ENCODE peak calls at places on chromosomes 3 and 15, in six cellular contexts. One of them, this sample, is unnamed.

GRCh38 chr15:30023798-30024295 is 58.9 kb upstream of the GOLGA8J start:
- DNase-seq in pancreas: no peak
- DNase-seq in hepatocyte: peak
- DNase-seq in CD4-positive, alpha-beta T cell: no peak
- DNase-seq in psoas muscle: no peak
- DNase-seq in aorta: no peak
- DNase-seq in this sample: no peak

GRCh38 chr3:161221881-161222600 is 930 bp downstream of the NMD3 start:
- DNase-seq in aorta: peak
- DNase-seq in CD4-positive, alpha-beta T cell: no peak
- DNase-seq in psoas muscle: no peak
- DNase-seq in pancreas: no peak
- DNase-seq in hepatocyte: peak
- DNase-seq in this sample: no peak

GRCh38 chr3:105982207-105982606 is 113.4 kb upstream of the CBLB start:
- DNase-seq in pancreas: no peak
- DNase-seq in CD4-positive, alpha-beta T cell: no peak
- DNase-seq in hepatocyte: no peak
- DNase-seq in psoas muscle: no peak
- DNase-seq in aorta: no peak
- DNase-seq in this sample: no peak

GRCh38 chr3:99114565-99115291 is 213.2 kb upstream of the DCBLD2 start:
- DNase-seq in hepatocyte: peak
- DNase-seq in psoas muscle: no peak
- DNase-seq in CD4-positive, alpha-beta T cell: no peak
- DNase-seq in pancreas: no peak
- DNase-seq in aorta: no peak
- DNase-seq in this sample: no peak

GRCh38 chr3:44280631-44281030 is 38.9 kb downstream of the TOPAZ1 start:
- DNase-seq in psoas muscle: no peak
- DNase-seq in pancreas: no peak
- DNase-seq in hepatocyte: no peak
- DNase-seq in CD4-positive, alpha-beta T cell: no peak
- DNase-seq in aorta: no peak
- DNase-seq in this sample: no peak

GRCh38 chr3:8622873-8623725 is 21.5 kb downstream of the SSUH2 start:
- DNase-seq in psoas muscle: peak
- DNase-seq in CD4-positive, alpha-beta T cell: peak
- DNase-seq in hepatocyte: peak
- DNase-seq in pancreas: peak
- DNase-seq in aorta: peak
- DNase-seq in this sample: peak

GRCh38 chr15:65055201-65055870 is 10.1 kb downstream of the SLC51B start:
- DNase-seq in hepatocyte: no peak
- DNase-seq in CD4-positive, alpha-beta T cell: no peak
- DNase-seq in psoas muscle: no peak
- DNase-seq in aorta: peak
- DNase-seq in pancreas: no peak
- DNase-seq in this sample: no peak

GRCh38 chr3:125916376-125916978 is 52.5 kb upstream of the ROPN1B start:
- DNase-seq in CD4-positive, alpha-beta T cell: peak
- DNase-seq in hepatocyte: peak
- DNase-seq in aorta: no peak
- DNase-seq in pancreas: no peak
- DNase-seq in psoas muscle: no peak
- DNase-seq in this sample: peak

GRCh38 chr3:16961621-16962205 is 77.0 kb downstream of the PLCL2 start:
- DNase-seq in aorta: no peak
- DNase-seq in psoas muscle: peak
- DNase-seq in hepatocyte: no peak
- DNase-seq in pancreas: no peak
- DNase-seq in CD4-positive, alpha-beta T cell: no peak
- DNase-seq in this sample: no peak

GRCh38 chr15:88744548-88745020 is 58.7 kb upstream of the ACAN start:
- DNase-seq in CD4-positive, alpha-beta T cell: no peak
- DNase-seq in hepatocyte: no peak
- DNase-seq in aorta: no peak
- DNase-seq in psoas muscle: no peak
- DNase-seq in pancreas: no peak
- DNase-seq in this sample: no peak

GRCh38 chr3:188584162-188584529 is 430.2 kb downstream of the LPP start:
- DNase-seq in hepatocyte: peak
- DNase-seq in CD4-positive, alpha-beta T cell: no peak
- DNase-seq in aorta: no peak
- DNase-seq in psoas muscle: no peak
- DNase-seq in pancreas: no peak
- DNase-seq in this sample: no peak

GRCh38 chr15:26873846-26874245 is 7.0 kb downstream of the GABRA5 start:
- DNase-seq in psoas muscle: no peak
- DNase-seq in aorta: peak
- DNase-seq in CD4-positive, alpha-beta T cell: no peak
- DNase-seq in pancreas: no peak
- DNase-seq in hepatocyte: no peak
- DNase-seq in this sample: no peak

GRCh38 chr3:119120480-119120879 is 25.5 kb upstream of the TEX55 start:
- DNase-seq in CD4-positive, alpha-beta T cell: no peak
- DNase-seq in aorta: no peak
- DNase-seq in psoas muscle: no peak
- DNase-seq in pancreas: no peak
- DNase-seq in hepatocyte: no peak
- DNase-seq in this sample: no peak

GRCh38 chr15:77790481-77790880 is 157.8 kb upstream of the LINGO1 start:
- DNase-seq in pancreas: no peak
- DNase-seq in psoas muscle: no peak
- DNase-seq in CD4-positive, alpha-beta T cell: no peak
- DNase-seq in hepatocyte: no peak
- DNase-seq in aorta: no peak
- DNase-seq in this sample: no peak

GRCh38 chr3:143596957-143597642 is 251.2 kb downstream of the SLC9A9 start:
- DNase-seq in aorta: no peak
- DNase-seq in CD4-positive, alpha-beta T cell: no peak
- DNase-seq in hepatocyte: no peak
- DNase-seq in psoas muscle: no peak
- DNase-seq in pancreas: no peak
- DNase-seq in this sample: no peak

GRCh38 chr3:187667526-187667925 is 2.7 kb downstream of the SST start:
- DNase-seq in psoas muscle: no peak
- DNase-seq in aorta: no peak
- DNase-seq in CD4-positive, alpha-beta T cell: no peak
- DNase-seq in hepatocyte: no peak
- DNase-seq in pancreas: no peak
- DNase-seq in this sample: no peak

GRCh38 chr3:53155763-53156162 is 5.2 kb upstream of the PRKCD start:
- DNase-seq in pancreas: peak
- DNase-seq in hepatocyte: no peak
- DNase-seq in psoas muscle: no peak
- DNase-seq in aorta: no peak
- DNase-seq in CD4-positive, alpha-beta T cell: no peak
- DNase-seq in this sample: no peak

GRCh38 chr3:57017481-57017880 is 43.0 kb upstream of the SPATA12 start:
- DNase-seq in psoas muscle: no peak
- DNase-seq in pancreas: no peak
- DNase-seq in hepatocyte: no peak
- DNase-seq in aorta: peak
- DNase-seq in CD4-positive, alpha-beta T cell: no peak
- DNase-seq in this sample: peak

GRCh38 chr15:65087411-65087810 is 10.9 kb downstream of the KBTBD13 start:
- DNase-seq in aorta: no peak
- DNase-seq in hepatocyte: no peak
- DNase-seq in CD4-positive, alpha-beta T cell: no peak
- DNase-seq in psoas muscle: no peak
- DNase-seq in pancreas: no peak
- DNase-seq in this sample: no peak

GRCh38 chr15:37100109-37100873 is at the start of gene MEIS2:
- DNase-seq in hepatocyte: peak
- DNase-seq in psoas muscle: peak
- DNase-seq in aorta: peak
- DNase-seq in CD4-positive, alpha-beta T cell: no peak
- DNase-seq in pancreas: peak
- DNase-seq in this sample: peak

GRCh38 chr3:160830792-160831191 is 74.8 kb downstream of the PPM1L start:
- DNase-seq in hepatocyte: no peak
- DNase-seq in CD4-positive, alpha-beta T cell: no peak
- DNase-seq in psoas muscle: no peak
- DNase-seq in aorta: no peak
- DNase-seq in pancreas: no peak
- DNase-seq in this sample: no peak

GRCh38 chr3:157393076-157393475 is 43.6 kb upstream of the PTX3 start:
- DNase-seq in hepatocyte: no peak
- DNase-seq in pancreas: no peak
- DNase-seq in psoas muscle: no peak
- DNase-seq in CD4-positive, alpha-beta T cell: no peak
- DNase-seq in aorta: no peak
- DNase-seq in this sample: no peak

GRCh38 chr15:40633178-40633577 is 39.1 kb downstream of the KNL1 start:
- DNase-seq in pancreas: no peak
- DNase-seq in psoas muscle: no peak
- DNase-seq in hepatocyte: no peak
- DNase-seq in aorta: no peak
- DNase-seq in CD4-positive, alpha-beta T cell: no peak
- DNase-seq in this sample: no peak

GRCh38 chr3:170809021-170809974 is 60.7 kb downstream of the RPL22L1 start:
- DNase-seq in aorta: no peak
- DNase-seq in psoas muscle: no peak
- DNase-seq in hepatocyte: peak
- DNase-seq in pancreas: peak
- DNase-seq in CD4-positive, alpha-beta T cell: no peak
- DNase-seq in this sample: peak

DNA sequence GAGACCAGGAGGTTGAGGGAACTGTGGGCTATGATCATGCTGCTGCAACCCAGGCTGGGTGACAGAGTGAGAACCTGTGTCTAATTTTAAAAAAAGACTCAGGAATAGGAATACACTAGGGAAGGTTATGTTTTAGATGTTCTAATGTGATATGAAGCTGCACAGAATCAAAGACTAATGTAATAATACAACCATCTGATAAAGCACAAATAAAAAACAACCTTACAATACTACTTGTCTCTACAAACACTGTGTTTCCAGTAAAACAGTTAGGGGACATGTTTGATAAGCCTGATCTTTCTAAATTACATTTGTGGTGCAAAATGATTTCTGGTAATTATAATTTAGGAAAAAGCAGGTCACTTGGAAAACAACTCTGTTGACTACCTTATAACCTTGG is 56.7 kb downstream of the RBMS3 start:
- DNase-seq in aorta: no peak
- DNase-seq in pancreas: no peak
- DNase-seq in psoas muscle: no peak
- DNase-seq in CD4-positive, alpha-beta T cell: no peak
- DNase-seq in hepatocyte: no peak
- DNase-seq in this sample: no peak
- H3K27ac ChIP-seq in aorta: peak
- H3K27ac ChIP-seq in pancreas: no peak
- H3K27ac ChIP-seq in psoas muscle: no peak
- H3K27ac ChIP-seq in CD4-positive, alpha-beta T cell: no peak
- H3K27ac ChIP-seq in hepatocyte: no peak
- H3K27ac ChIP-seq in this sample: no peak

DNA sequence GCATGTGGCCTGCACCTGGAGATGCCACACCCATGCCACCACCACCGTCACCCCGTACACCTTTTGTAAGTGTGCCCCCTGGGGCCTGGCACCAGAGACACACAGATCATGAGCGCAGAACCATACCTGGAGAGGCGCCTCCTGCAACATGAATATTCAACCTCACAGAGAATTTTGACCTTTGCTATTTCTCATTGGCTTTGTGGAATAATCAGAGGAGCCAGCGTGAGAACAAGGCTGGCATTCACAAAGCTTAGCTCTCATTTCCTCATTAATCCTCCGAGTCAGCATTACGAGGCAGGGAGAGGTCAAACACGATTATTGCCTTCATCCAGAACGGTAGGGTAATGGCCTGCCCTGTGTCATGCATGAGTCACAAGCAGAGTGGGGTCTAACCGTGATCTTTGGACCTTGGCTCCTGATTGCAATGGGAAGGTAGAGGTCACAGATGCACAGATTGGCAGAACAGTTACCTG is 73.0 kb upstream of the POMGNT2 start:
- DNase-seq in pancreas: peak
- DNase-seq in CD4-positive, alpha-beta T cell: no peak
- DNase-seq in hepatocyte: peak
- DNase-seq in psoas muscle: no peak
- DNase-seq in aorta: no peak
- DNase-seq in this sample: no peak
- H3K27ac ChIP-seq in pancreas: peak
- H3K27ac ChIP-seq in CD4-positive, alpha-beta T cell: no peak
- H3K27ac ChIP-seq in hepatocyte: peak
- H3K27ac ChIP-seq in psoas muscle: no peak
- H3K27ac ChIP-seq in aorta: no peak
- H3K27ac ChIP-seq in this sample: no peak

DNA sequence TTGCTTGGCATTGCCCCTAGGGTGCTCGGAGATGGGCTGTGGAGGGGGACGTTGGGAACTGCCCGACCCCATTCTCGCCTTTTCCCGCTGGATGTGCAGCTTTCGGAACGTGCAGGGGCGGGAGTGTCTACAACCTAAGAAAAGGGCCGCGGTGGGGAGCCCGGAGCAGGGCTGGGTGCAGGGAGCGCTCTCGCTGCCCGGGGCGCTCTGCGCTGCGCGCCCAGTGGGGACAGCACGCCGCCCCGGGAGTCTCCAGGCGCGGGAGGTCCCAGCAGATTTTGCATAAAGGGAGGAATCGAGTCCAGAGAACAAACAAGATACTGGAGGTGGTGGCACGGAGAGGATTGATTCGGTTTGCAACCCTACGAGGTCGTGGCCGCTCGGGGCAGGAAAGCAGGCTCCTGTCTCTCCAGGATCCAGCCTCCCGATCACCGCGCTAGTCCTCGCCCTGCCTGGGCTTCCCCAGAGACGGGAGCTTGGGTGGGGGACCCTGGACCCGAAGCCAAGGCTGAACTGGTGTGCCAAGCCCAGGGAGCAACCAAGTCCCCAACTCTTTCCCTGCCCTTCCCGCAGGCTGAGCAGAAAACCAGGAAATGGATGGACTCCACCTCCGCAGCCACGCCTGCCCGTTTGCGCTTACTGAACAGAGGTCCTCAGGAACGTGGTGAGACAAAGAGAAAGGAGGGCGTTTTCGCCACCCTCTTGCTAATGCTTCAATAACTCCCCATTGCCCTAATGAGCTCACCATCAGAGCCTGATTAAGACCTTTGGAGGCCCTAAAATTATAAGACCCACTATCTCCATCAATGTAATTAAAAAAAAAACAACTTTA is 59.7 kb downstream of the NOX5 start:
- DNase-seq in psoas muscle: peak
- DNase-seq in pancreas: peak
- DNase-seq in aorta: peak
- DNase-seq in hepatocyte: peak
- DNase-seq in CD4-positive, alpha-beta T cell: no peak
- DNase-seq in this sample: peak
- H3K27ac ChIP-seq in psoas muscle: no peak
- H3K27ac ChIP-seq in pancreas: peak
- H3K27ac ChIP-seq in aorta: no peak
- H3K27ac ChIP-seq in hepatocyte: peak
- H3K27ac ChIP-seq in CD4-positive, alpha-beta T cell: no peak
- H3K27ac ChIP-seq in this sample: no peak

DNA sequence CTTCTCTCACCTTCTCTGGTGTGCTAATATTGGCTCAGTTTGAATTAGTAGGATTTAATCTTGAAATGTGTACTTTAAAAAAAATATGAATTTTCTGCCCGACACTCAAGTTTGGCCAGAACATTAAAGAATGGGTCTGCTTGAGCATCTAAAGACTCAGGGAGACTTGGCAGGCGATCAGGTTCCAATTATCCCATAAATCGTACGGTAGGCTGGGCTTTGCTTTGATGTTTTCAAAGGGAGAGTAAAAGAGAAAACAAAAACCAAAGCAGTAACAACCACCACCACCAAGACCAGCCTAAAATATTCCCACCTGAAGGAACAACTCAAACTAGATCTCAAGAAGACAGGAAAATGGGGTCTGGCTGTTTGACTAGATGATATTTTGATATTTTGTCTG is 230.8 kb downstream of the EBLN2 start:
- DNase-seq in pancreas: no peak
- DNase-seq in hepatocyte: no peak
- DNase-seq in CD4-positive, alpha-beta T cell: no peak
- DNase-seq in aorta: no peak
- DNase-seq in psoas muscle: no peak
- DNase-seq in this sample: no peak
- H3K27ac ChIP-seq in pancreas: no peak
- H3K27ac ChIP-seq in hepatocyte: no peak
- H3K27ac ChIP-seq in CD4-positive, alpha-beta T cell: no peak
- H3K27ac ChIP-seq in aorta: no peak
- H3K27ac ChIP-seq in psoas muscle: no peak
- H3K27ac ChIP-seq in this sample: no peak